ENCODE peak calls at places on chromosome 2, in ten cellular contexts. One of them, this sample, is unnamed.

GRCh38 chr2:71792926-71793761 is 339.8 kb downstream of the DYSF start:
- DNase-seq in heart left ventricle: no peak
- DNase-seq in tibial nerve: no peak
- DNase-seq in stomach: no peak
- DNase-seq in spleen: peak
- DNase-seq in A549: no peak
- DNase-seq in HepG2: peak
- DNase-seq in breast epithelium: no peak
- DNase-seq in prostate gland: peak
- DNase-seq in ovary: no peak
- DNase-seq in this sample: no peak

GRCh38 chr2:12819098-12819465 is 102.3 kb downstream of the TRIB2 start:
- DNase-seq in spleen: no peak
- DNase-seq in tibial nerve: peak
- DNase-seq in HepG2: no peak
- DNase-seq in prostate gland: peak
- DNase-seq in A549: no peak
- DNase-seq in ovary: peak
- DNase-seq in breast epithelium: peak
- DNase-seq in stomach: peak
- DNase-seq in heart left ventricle: peak
- DNase-seq in this sample: peak

GRCh38 chr2:15943378-15943851 is 3.1 kb downstream of the MYCN start:
- DNase-seq in breast epithelium: no peak
- DNase-seq in ovary: peak
- DNase-seq in heart left ventricle: no peak
- DNase-seq in stomach: peak
- DNase-seq in tibial nerve: no peak
- DNase-seq in HepG2: no peak
- DNase-seq in prostate gland: no peak
- DNase-seq in A549: peak
- DNase-seq in spleen: no peak
- DNase-seq in this sample: no peak

GRCh38 chr2:211941359-211941758 is 597.2 kb downstream of the ERBB4 start:
- DNase-seq in breast epithelium: no peak
- DNase-seq in ovary: no peak
- DNase-seq in HepG2: no peak
- DNase-seq in heart left ventricle: no peak
- DNase-seq in spleen: no peak
- DNase-seq in stomach: no peak
- DNase-seq in prostate gland: no peak
- DNase-seq in A549: no peak
- DNase-seq in tibial nerve: no peak
- DNase-seq in this sample: no peak

GRCh38 chr2:148978026-148978685 is 60.3 kb upstream of the LYPD6B start:
- DNase-seq in heart left ventricle: no peak
- DNase-seq in A549: no peak
- DNase-seq in stomach: no peak
- DNase-seq in tibial nerve: no peak
- DNase-seq in prostate gland: no peak
- DNase-seq in spleen: no peak
- DNase-seq in ovary: no peak
- DNase-seq in HepG2: no peak
- DNase-seq in breast epithelium: no peak
- DNase-seq in this sample: no peak

GRCh38 chr2:181123798-181124217 is 143.4 kb downstream of the UBE2E3 start:
- DNase-seq in prostate gland: no peak
- DNase-seq in ovary: no peak
- DNase-seq in HepG2: no peak
- DNase-seq in heart left ventricle: no peak
- DNase-seq in breast epithelium: no peak
- DNase-seq in A549: no peak
- DNase-seq in stomach: no peak
- DNase-seq in spleen: no peak
- DNase-seq in tibial nerve: no peak
- DNase-seq in this sample: no peak

GRCh38 chr2:240901986-240902614 is 4.0 kb upstream of the CROCC2 start:
- DNase-seq in breast epithelium: no peak
- DNase-seq in tibial nerve: no peak
- DNase-seq in stomach: no peak
- DNase-seq in spleen: peak
- DNase-seq in heart left ventricle: peak
- DNase-seq in A549: no peak
- DNase-seq in ovary: no peak
- DNase-seq in HepG2: no peak
- DNase-seq in prostate gland: no peak
- DNase-seq in this sample: no peak

GRCh38 chr2:69604844-69605243 is 38.7 kb downstream of the AAK1 start:
- DNase-seq in ovary: no peak
- DNase-seq in stomach: no peak
- DNase-seq in prostate gland: no peak
- DNase-seq in breast epithelium: no peak
- DNase-seq in A549: no peak
- DNase-seq in HepG2: no peak
- DNase-seq in spleen: no peak
- DNase-seq in tibial nerve: no peak
- DNase-seq in heart left ventricle: no peak
- DNase-seq in this sample: no peak

DNA sequence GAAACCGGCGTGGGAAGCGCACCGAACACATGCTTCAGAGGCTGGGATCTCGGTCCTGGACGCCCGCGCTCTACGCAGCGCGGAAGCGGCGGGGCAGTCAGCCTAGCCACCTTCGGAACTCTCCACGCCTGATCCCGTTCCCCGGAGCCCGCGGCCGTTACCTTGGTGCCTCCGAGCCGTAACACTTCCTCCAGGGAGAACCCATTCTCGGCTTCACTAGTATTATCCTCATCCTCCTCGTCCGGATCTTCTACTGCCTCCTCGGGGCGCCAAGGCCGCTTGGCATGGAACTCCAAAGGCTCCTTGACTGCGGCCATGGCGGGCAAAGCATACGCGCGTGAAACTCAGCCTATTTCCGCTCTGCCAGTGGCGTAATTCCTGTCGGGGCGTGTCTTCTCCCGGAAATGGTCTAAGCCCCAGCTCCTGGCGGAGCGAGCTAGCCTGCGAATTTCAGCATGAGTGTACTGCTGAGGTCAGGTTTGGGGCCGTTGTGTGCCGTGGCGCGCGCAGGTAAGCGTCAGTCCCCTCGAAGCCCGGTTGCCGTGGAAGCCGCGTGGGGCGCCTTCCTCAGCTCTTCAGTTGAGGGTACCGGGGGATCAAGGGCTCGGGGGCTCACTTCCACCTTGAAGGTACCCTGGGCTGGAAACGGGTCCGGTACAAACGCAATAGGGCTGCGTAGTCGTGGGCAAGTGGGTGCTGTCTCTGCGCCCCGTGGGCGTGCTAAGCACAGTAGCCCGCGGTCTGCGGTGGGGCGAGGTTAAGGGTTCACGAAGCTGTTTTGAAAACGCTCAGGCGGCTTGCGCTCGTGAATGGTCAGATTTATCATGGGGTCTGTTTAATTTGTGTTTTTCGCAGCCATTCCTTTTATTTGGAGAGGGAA is at the start of the genes CEBPZ and NDUFAF7:
- DNase-seq in spleen: peak
- DNase-seq in tibial nerve: peak
- DNase-seq in ovary: peak
- DNase-seq in stomach: peak
- DNase-seq in A549: peak
- DNase-seq in heart left ventricle: peak
- DNase-seq in breast epithelium: peak
- DNase-seq in prostate gland: peak
- DNase-seq in HepG2: peak
- DNase-seq in this sample: peak
- TF ChIP-seq POLR2A in spleen: peak
- TF ChIP-seq POLR2A in tibial nerve: peak
- TF ChIP-seq POLR2A in ovary: peak
- TF ChIP-seq POLR2A in stomach: no peak
- TF ChIP-seq POLR2A in A549: peak
- TF ChIP-seq POLR2A in heart left ventricle: no peak
- TF ChIP-seq POLR2A in breast epithelium: peak
- TF ChIP-seq POLR2A in prostate gland: peak
- TF ChIP-seq POLR2A in HepG2: peak
- TF ChIP-seq POLR2A in this sample: peak

GRCh38 chr2:9286553-9287399 is 80.2 kb downstream of the ASAP2 start:
- DNase-seq in prostate gland: no peak
- DNase-seq in spleen: no peak
- DNase-seq in ovary: no peak
- DNase-seq in breast epithelium: no peak
- DNase-seq in heart left ventricle: no peak
- DNase-seq in A549: no peak
- DNase-seq in HepG2: no peak
- DNase-seq in tibial nerve: no peak
- DNase-seq in stomach: no peak
- DNase-seq in this sample: no peak

GRCh38 chr2:9288681-9289338 is 82.2 kb downstream of the ASAP2 start:
- DNase-seq in breast epithelium: no peak
- DNase-seq in prostate gland: no peak
- DNase-seq in heart left ventricle: no peak
- DNase-seq in tibial nerve: no peak
- DNase-seq in A549: no peak
- DNase-seq in spleen: no peak
- DNase-seq in HepG2: no peak
- DNase-seq in stomach: no peak
- DNase-seq in ovary: no peak
- DNase-seq in this sample: peak

GRCh38 chr2:9287400-9288059 is 80.9 kb downstream of the ASAP2 start:
- DNase-seq in HepG2: peak
- DNase-seq in heart left ventricle: no peak
- DNase-seq in tibial nerve: no peak
- DNase-seq in ovary: no peak
- DNase-seq in breast epithelium: no peak
- DNase-seq in prostate gland: no peak
- DNase-seq in stomach: no peak
- DNase-seq in spleen: no peak
- DNase-seq in A549: peak
- DNase-seq in this sample: peak

GRCh38 chr2:9285921-9286320 is 79.3 kb downstream of the ASAP2 start:
- DNase-seq in prostate gland: no peak
- DNase-seq in A549: no peak
- DNase-seq in spleen: no peak
- DNase-seq in tibial nerve: no peak
- DNase-seq in breast epithelium: no peak
- DNase-seq in ovary: no peak
- DNase-seq in stomach: no peak
- DNase-seq in heart left ventricle: no peak
- DNase-seq in HepG2: no peak
- DNase-seq in this sample: no peak

DNA sequence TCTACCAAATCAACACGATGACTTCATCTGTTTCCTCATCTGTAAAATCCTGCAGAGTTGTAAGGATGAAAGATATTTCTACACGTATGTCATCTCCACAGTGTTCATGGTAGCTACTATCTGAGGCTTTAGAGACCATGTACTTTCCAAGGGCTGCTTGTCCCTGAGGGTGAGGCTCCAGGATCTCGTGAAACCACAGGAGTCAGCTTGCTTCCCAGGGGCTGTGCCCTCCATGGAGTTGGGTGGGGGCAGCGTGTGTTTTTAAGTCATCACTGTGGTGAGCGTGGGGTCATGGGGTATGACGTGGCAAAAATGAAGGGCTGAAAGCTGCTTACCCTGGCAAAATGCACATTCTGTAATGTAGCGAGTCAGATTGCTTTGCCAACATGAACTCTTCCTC is 81.6 kb downstream of the ASAP2 start:
- DNase-seq in tibial nerve: no peak
- DNase-seq in heart left ventricle: no peak
- DNase-seq in HepG2: no peak
- DNase-seq in ovary: no peak
- DNase-seq in spleen: no peak
- DNase-seq in prostate gland: no peak
- DNase-seq in breast epithelium: no peak
- DNase-seq in A549: peak
- DNase-seq in stomach: no peak
- DNase-seq in this sample: peak
- TF ChIP-seq POLR2A in tibial nerve: no peak
- TF ChIP-seq POLR2A in heart left ventricle: no peak
- TF ChIP-seq POLR2A in HepG2: no peak
- TF ChIP-seq POLR2A in ovary: no peak
- TF ChIP-seq POLR2A in spleen: no peak
- TF ChIP-seq POLR2A in prostate gland: no peak
- TF ChIP-seq POLR2A in breast epithelium: no peak
- TF ChIP-seq POLR2A in A549: no peak
- TF ChIP-seq POLR2A in stomach: no peak
- TF ChIP-seq POLR2A in this sample: no peak

DNA sequence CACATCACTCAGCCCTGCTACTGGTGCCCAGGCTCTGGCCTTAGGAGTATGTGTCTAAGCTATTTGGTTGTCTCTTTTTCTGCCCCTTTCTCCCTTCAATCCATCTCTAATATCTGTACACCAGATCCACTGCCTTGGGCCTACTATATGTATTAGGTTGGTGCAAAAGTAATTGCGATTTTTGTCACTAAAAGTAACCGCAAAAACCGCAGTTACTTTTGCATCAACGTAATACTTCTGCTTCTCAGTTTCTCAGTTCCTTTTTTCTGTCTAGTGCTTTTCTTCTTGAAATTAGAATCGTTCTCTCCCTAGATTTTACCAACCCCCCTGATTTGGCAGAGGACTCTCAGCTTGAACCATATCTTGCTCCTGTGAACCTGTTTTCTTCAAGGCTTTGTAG is 362.6 kb upstream of the TNP1 start:
- DNase-seq in tibial nerve: no peak
- DNase-seq in stomach: no peak
- DNase-seq in HepG2: no peak
- DNase-seq in A549: no peak
- DNase-seq in heart left ventricle: no peak
- DNase-seq in breast epithelium: no peak
- DNase-seq in prostate gland: no peak
- DNase-seq in ovary: no peak
- DNase-seq in spleen: no peak
- DNase-seq in this sample: no peak
- TF ChIP-seq POLR2A in tibial nerve: no peak
- TF ChIP-seq POLR2A in stomach: no peak
- TF ChIP-seq POLR2A in HepG2: no peak
- TF ChIP-seq POLR2A in A549: no peak
- TF ChIP-seq POLR2A in heart left ventricle: no peak
- TF ChIP-seq POLR2A in breast epithelium: no peak
- TF ChIP-seq POLR2A in prostate gland: no peak
- TF ChIP-seq POLR2A in ovary: no peak
- TF ChIP-seq POLR2A in spleen: no peak
- TF ChIP-seq POLR2A in this sample: no peak

DNA sequence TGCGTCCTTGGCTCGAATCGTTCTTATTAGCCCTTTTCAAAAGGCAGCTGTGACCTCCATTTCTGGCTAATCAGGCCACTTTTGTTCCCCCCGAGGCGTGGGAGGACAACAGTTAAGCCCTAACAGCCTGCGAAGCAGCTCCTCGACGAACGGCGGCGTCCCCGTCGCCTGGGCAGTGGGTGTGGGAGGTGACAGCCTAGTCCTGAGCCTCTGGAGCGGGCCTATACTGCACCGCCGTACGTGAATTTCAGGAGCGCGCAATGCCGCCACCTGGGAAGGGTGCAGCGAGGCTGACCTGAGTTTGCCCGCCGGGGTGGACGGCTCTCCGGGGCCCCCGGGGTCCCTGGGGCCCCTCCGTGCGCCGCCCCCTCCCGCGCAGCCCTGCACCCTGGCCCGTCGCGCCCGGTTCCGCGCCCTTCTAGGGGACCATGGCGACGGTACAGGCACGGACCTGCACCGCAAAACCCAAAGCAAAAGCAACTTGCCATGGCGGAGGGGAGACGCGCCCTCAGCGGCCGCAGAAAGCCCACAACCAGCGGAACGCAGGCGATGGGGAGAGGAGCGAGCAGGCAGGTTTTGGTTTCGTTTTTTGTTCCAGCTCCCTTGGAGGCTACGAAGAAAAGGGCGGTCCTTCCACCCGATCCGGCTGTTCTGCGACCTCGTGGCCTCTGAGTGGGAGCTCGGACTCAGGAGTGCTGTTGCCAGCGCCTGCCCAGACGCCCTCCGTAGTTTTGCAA is at the start of gene RBM43:
- DNase-seq in ovary: peak
- DNase-seq in prostate gland: peak
- DNase-seq in heart left ventricle: peak
- DNase-seq in spleen: peak
- DNase-seq in A549: peak
- DNase-seq in breast epithelium: peak
- DNase-seq in stomach: peak
- DNase-seq in HepG2: peak
- DNase-seq in tibial nerve: peak
- DNase-seq in this sample: peak
- TF ChIP-seq POLR2A in ovary: peak
- TF ChIP-seq POLR2A in prostate gland: peak
- TF ChIP-seq POLR2A in heart left ventricle: no peak
- TF ChIP-seq POLR2A in spleen: peak
- TF ChIP-seq POLR2A in A549: peak
- TF ChIP-seq POLR2A in breast epithelium: no peak
- TF ChIP-seq POLR2A in stomach: no peak
- TF ChIP-seq POLR2A in HepG2: peak
- TF ChIP-seq POLR2A in tibial nerve: peak
- TF ChIP-seq POLR2A in this sample: peak